ENCODE peak calls at places on chromosomes 5 and 9, in seven cellular contexts. W is progenitor cell of endocrine pancreas; T is activated naive CD8-positive, alpha-beta T cell treated with anti-CD3 and anti-CD28 coated beads for 36 hours; P is mucosa of gallbladder; C is H9; J is NCI-H2081; S is mammary epithelial cell. U is an unnamed sample.

GRCh38 chr5:54900906-54901725 is 84.3 kb downstream of the ESM1 start:
- DNase-seq in W (no peak), S (peak; percentile 17), J (no peak), T (no peak), C (no peak), P (peak; percentile 34), U (no peak)

GRCh38 chr5:151107084-151107483 is 26.2 kb upstream of the TNIP1 start:
- DNase-seq in C (no peak), P (peak; percentile 85), T (no peak), J (no peak), W (no peak), S (no peak), U (no peak)

GRCh38 chr9:37905776-37906175 is 1.8 kb upstream of the SLC25A51 start:
- DNase-seq in C (no peak), S (no peak), J (no peak), P (no peak), T (no peak), W (no peak), U (no peak)

GRCh38 chr5:103057208-103058130 is 62.5 kb downstream of the GIN1 start:
- DNase-seq in J (no peak), C (no peak), T (no peak), S (peak; percentile 64), P (no peak), W (no peak), U (no peak)

GRCh38 chr5:52685621-52686370 is 101.9 kb upstream of the ITGA1 start:
- DNase-seq in S (peak; percentile 8), P (no peak), T (no peak), W (no peak), J (no peak), C (no peak), U (no peak)

GRCh38 chr5:71679714-71680113 is 39.4 kb upstream of the CARTPT start:
- DNase-seq in P (no peak), J (no peak), S (no peak), T (no peak), C (no peak), W (no peak), U (no peak)

GRCh38 chr5:11903121-11903613 is 1.1 kb downstream of the CTNND2 start:
- DNase-seq in C (peak; percentile 28), S (no peak), P (no peak), J (peak; percentile 71), W (no peak), T (no peak), U (peak; percentile 43)

GRCh38 chr5:54902817-54903473 is 82.4 kb downstream of the ESM1 start:
- DNase-seq in J (no peak), C (no peak), W (no peak), S (peak; percentile 35), P (no peak), T (peak; percentile 60), U (no peak)

GRCh38 chr5:71874521-71874920 is 155.4 kb downstream of the CARTPT start:
- DNase-seq in W (no peak), P (no peak), T (no peak), C (no peak), S (no peak), J (no peak), U (no peak)

GRCh38 chr9:134888603-134889195 is 8.1 kb downstream of the FCN2 start:
- DNase-seq in P (no peak), S (no peak), C (no peak), T (no peak), W (no peak), J (no peak), U (no peak)

GRCh38 chr9:35643046-35643445 is 7.7 kb downstream of the SIT1 start:
- DNase-seq in C (no peak), S (no peak), J (no peak), P (no peak), T (no peak), W (no peak), U (no peak)

GRCh38 chr5:16593630-16594029 is 23.2 kb downstream of the RETREG1 start:
- DNase-seq in T (no peak), S (no peak), W (no peak), J (no peak), C (no peak), P (no peak), U (no peak)